ENCODE peak calls at places on chromosomes 4 and X, in four cellular contexts. L is HepG2, W is K562, Q is GM12878. X is an unnamed sample.

GRCh38 chr4:147640331-147640730 is 23.1 kb downstream of the TMEM184C start:
- DNase-seq in L (no peak), W (no peak), Q (no peak), X (no peak)

GRCh38 chr4:34258176-34258575 is 1986.1 kb downstream of the ARAP2 start:
- DNase-seq in L (no peak), W (no peak), Q (no peak), X (no peak)

GRCh38 chr4:10461091-10461849 is 4.0 kb upstream of the ZNF518B start:
- DNase-seq in L (no peak), W (peak; percentile 83), Q (peak; percentile 31), X (no peak)

GRCh38 chrX:25872786-25873185 is 265.4 kb upstream of the MAGEB18 start:
- DNase-seq in L (no peak), W (no peak), Q (no peak), X (no peak)

GRCh38 chr4:113684534-113685091 is 76.9 kb downstream of the CAMK2D start:
- DNase-seq in L (peak; percentile 85), W (no peak), Q (no peak), X (no peak)

GRCh38 chrX:23765449-23765848 is 17.5 kb upstream of the SAT1 start:
- DNase-seq in L (no peak), W (no peak), Q (no peak), X (no peak)

GRCh38 chrX:153878969-153879653 is 6.9 kb downstream of the L1CAM start:
- DNase-seq in L (no peak), W (no peak), Q (no peak), X (no peak)

GRCh38 chr4:112257098-112257497 is 25.5 kb downstream of the AP1AR start:
- DNase-seq in L (peak; percentile 52), W (no peak), Q (no peak), X (no peak)

GRCh38 chr4:162410854-162411253 is 247.1 kb upstream of the FSTL5 start:
- DNase-seq in L (no peak), W (no peak), Q (no peak), X (no peak)

GRCh38 chr4:17059192-17059634 is 160.8 kb upstream of the LDB2 start:
- DNase-seq in L (no peak), W (no peak), Q (no peak), X (no peak)

GRCh38 chr4:19776021-19776459 is 475.7 kb upstream of the SLIT2 start:
- DNase-seq in L (no peak), W (no peak), Q (no peak), X (peak; percentile 10)

GRCh38 chr4:127631420-127631819 is 1.3 kb upstream of the INTU start:
- DNase-seq in L (no peak), W (no peak), Q (no peak), X (no peak)

GRCh38 chrX:153214934-153215333 is 35.9 kb downstream of the MAGEA1 start:
- DNase-seq in L (no peak), W (no peak), Q (peak; percentile 3), X (no peak)

GRCh38 chrX:17878028-17878670 is 17.1 kb upstream of the RAI2 start:
- DNase-seq in L (no peak), W (no peak), Q (no peak), X (no peak)

GRCh38 chr4:140673729-140674128 is 82.5 kb downstream of the TBC1D9 start:
- DNase-seq in L (no peak), W (no peak), Q (no peak), X (no peak)

GRCh38 chrX:47174846-47175587 is 18.6 kb upstream of the UBA1 start:
- DNase-seq in L (no peak), W (no peak), Q (no peak), X (no peak)

GRCh38 chr4:120071192-120071795 is 4.6 kb upstream of the MAD2L1 start:
- DNase-seq in L (peak; percentile 43), W (peak; percentile 25), Q (no peak), X (no peak)

GRCh38 chr4:47639531-47639930 is 154.5 kb downstream of the ATP10D start:
- DNase-seq in L (no peak), W (no peak), Q (no peak), X (no peak)

GRCh38 chrX:121323337-121323736 is 275.9 kb downstream of the GLUD2 start:
- DNase-seq in L (no peak), W (no peak), Q (no peak), X (no peak)

GRCh38 chrX:2698604-2699003 is 7.5 kb downstream of the CD99 start:
- DNase-seq in L (no peak), W (no peak), Q (no peak), X (no peak)

GRCh38 chr4:48255130-48255958 is 14.3 kb downstream of the TEC start:
- DNase-seq in L (no peak), W (peak; percentile 84), Q (no peak), X (no peak)

GRCh38 chr4:158056689-158057245 is 116.1 kb downstream of the GASK1B start:
- DNase-seq in L (no peak), W (no peak), Q (no peak), X (no peak)

GRCh38 chrX:114127411-114128025 is 456.4 kb upstream of the HTR2C start:
- DNase-seq in L (no peak), W (no peak), Q (no peak), X (no peak)

GRCh38 chrX:97672608-97673007 is 788.9 kb downstream of the RPA4 start:
- DNase-seq in L (no peak), W (no peak), Q (no peak), X (no peak)

GRCh38 chr4:41693629-41694028 is 54.9 kb downstream of the PHOX2B start:
- DNase-seq in L (peak; percentile 16), W (no peak), Q (no peak), X (no peak)

GRCh38 chrX:18410038-18410437 is 15.4 kb upstream of the CDKL5 start:
- DNase-seq in L (no peak), W (no peak), Q (no peak), X (no peak)

GRCh38 chr4:128461300-128462103 is 173.9 kb upstream of the PGRMC2 start:
- DNase-seq in L (no peak), W (peak; percentile 23), Q (no peak), X (no peak)

GRCh38 chr4:180665481-180665880 is 1577.7 kb upstream of the TENM3 start:
- DNase-seq in L (no peak), W (no peak), Q (no peak), X (no peak)
- TF ChIP-seq KDM1A in L (no peak), W (no peak), Q (no peak), X (no peak)

DNA sequence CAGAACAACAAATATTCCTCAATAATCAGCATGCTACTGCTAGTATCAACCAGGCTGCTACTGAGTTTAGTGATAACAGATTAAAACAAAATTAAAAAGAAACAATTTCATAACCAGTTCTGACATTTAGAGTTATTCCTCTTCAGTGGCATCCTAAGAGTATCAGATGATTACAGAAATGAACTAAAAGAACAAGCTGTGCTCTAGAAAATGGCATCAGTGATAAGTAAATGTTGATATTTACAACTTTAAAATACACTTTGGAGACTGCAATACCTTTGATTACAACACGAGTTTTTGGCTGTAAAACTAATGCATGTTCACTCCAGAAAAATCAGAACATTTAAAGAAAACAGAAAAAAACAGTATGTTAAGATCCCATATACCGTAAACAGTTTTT is 72.9 kb downstream of the ADGRA3 start:
- DNase-seq in L (no peak), W (no peak), Q (no peak), X (no peak)
- TF ChIP-seq ZNF274 in L (no peak), W (no peak), Q (no peak), X (no peak)

GRCh38 chr4:153792893-153793227 is 4.0 kb upstream of the SFRP2 start:
- DNase-seq in L (no peak), W (no peak), Q (no peak), X (no peak)
- H3K4me2 ChIP-seq in L (no peak overlapping the region), W (no peak overlapping the region), Q (no peak overlapping the region), X (peak overlapping the region; percentile 85)

DNA sequence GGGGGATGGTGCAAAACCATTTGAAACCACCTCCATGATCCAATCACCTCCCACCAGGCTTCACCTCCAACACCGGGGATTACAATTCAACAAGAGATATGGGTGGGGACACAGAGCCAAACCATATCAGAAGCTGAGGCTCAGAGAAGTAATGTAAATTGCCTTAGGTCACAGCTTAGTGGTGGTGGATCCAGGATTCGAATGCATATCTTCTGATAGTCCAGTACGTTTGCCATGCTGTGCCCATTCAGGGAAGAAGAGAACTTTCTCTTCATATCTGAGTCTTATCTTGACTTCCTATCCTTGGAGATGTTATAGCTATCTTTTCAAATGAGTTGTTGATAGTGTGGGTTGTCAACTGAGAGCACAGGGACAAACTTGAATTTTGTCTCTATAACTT is 325.5 kb downstream of the ZIC3 start:
- DNase-seq in L (no peak), W (no peak), Q (no peak), X (no peak)
- TF ChIP-seq KDM1A in L (no peak), W (no peak), Q (no peak), X (no peak)

X was measured in H1.